ENCODE peak calls at places on chromosomes 2 and 18, in ten cellular contexts. One of them, this sample, is unnamed.

GRCh38 chr2:168723494-168723893 is 78.9 kb upstream of the NOSTRIN start:
- DNase-seq in AG10803: no peak
- DNase-seq in foreskin fibroblast: no peak
- DNase-seq in heart right ventricle: no peak
- DNase-seq in Panc1: no peak
- DNase-seq in CD8-positive, alpha-beta memory T cell: no peak
- DNase-seq in BJ: no peak
- DNase-seq in esophagus squamous epithelium: no peak
- DNase-seq in neural progenitor cell: no peak
- DNase-seq in breast epithelium: no peak
- DNase-seq in this sample: no peak

GRCh38 chr2:181312515-181312927 is 144.7 kb upstream of the ITGA4 start:
- DNase-seq in AG10803: no peak
- DNase-seq in foreskin fibroblast: no peak
- DNase-seq in heart right ventricle: no peak
- DNase-seq in Panc1: no peak
- DNase-seq in CD8-positive, alpha-beta memory T cell: peak
- DNase-seq in BJ: no peak
- DNase-seq in esophagus squamous epithelium: no peak
- DNase-seq in neural progenitor cell: no peak
- DNase-seq in breast epithelium: no peak
- DNase-seq in this sample: no peak

GRCh38 chr2:32938934-32939333 is 7.8 kb upstream of the LTBP1 start:
- DNase-seq in AG10803: no peak
- DNase-seq in foreskin fibroblast: no peak
- DNase-seq in heart right ventricle: no peak
- DNase-seq in Panc1: no peak
- DNase-seq in CD8-positive, alpha-beta memory T cell: no peak
- DNase-seq in BJ: no peak
- DNase-seq in esophagus squamous epithelium: no peak
- DNase-seq in neural progenitor cell: no peak
- DNase-seq in breast epithelium: no peak
- DNase-seq in this sample: no peak

GRCh38 chr2:6454286-6454990 is 411.3 kb downstream of the CMPK2 start:
- DNase-seq in AG10803: no peak
- DNase-seq in foreskin fibroblast: no peak
- DNase-seq in heart right ventricle: no peak
- DNase-seq in Panc1: no peak
- DNase-seq in CD8-positive, alpha-beta memory T cell: no peak
- DNase-seq in BJ: no peak
- DNase-seq in esophagus squamous epithelium: no peak
- DNase-seq in neural progenitor cell: no peak
- DNase-seq in breast epithelium: no peak
- DNase-seq in this sample: no peak

GRCh38 chr2:48414980-48415764 is 114.8 kb upstream of the STON1 start:
- DNase-seq in AG10803: peak
- DNase-seq in foreskin fibroblast: peak
- DNase-seq in heart right ventricle: no peak
- DNase-seq in Panc1: no peak
- DNase-seq in CD8-positive, alpha-beta memory T cell: no peak
- DNase-seq in BJ: no peak
- DNase-seq in esophagus squamous epithelium: no peak
- DNase-seq in neural progenitor cell: peak
- DNase-seq in breast epithelium: no peak
- DNase-seq in this sample: no peak

GRCh38 chr2:216192931-216193330 is 83.8 kb downstream of the XRCC5 start:
- DNase-seq in AG10803: no peak
- DNase-seq in foreskin fibroblast: no peak
- DNase-seq in heart right ventricle: no peak
- DNase-seq in Panc1: no peak
- DNase-seq in CD8-positive, alpha-beta memory T cell: no peak
- DNase-seq in BJ: no peak
- DNase-seq in esophagus squamous epithelium: no peak
- DNase-seq in neural progenitor cell: no peak
- DNase-seq in breast epithelium: no peak
- DNase-seq in this sample: no peak

GRCh38 chr2:232876071-232876977 is 6.3 kb downstream of the SNORC start:
- DNase-seq in AG10803: no peak
- DNase-seq in foreskin fibroblast: peak
- DNase-seq in heart right ventricle: no peak
- DNase-seq in Panc1: no peak
- DNase-seq in CD8-positive, alpha-beta memory T cell: peak
- DNase-seq in BJ: no peak
- DNase-seq in esophagus squamous epithelium: no peak
- DNase-seq in neural progenitor cell: peak
- DNase-seq in breast epithelium: no peak
- DNase-seq in this sample: no peak

GRCh38 chr2:38155-38554 is 8.2 kb downstream of the FAM110C start:
- DNase-seq in AG10803: no peak
- DNase-seq in foreskin fibroblast: no peak
- DNase-seq in heart right ventricle: no peak
- DNase-seq in Panc1: peak
- DNase-seq in CD8-positive, alpha-beta memory T cell: no peak
- DNase-seq in BJ: no peak
- DNase-seq in esophagus squamous epithelium: no peak
- DNase-seq in neural progenitor cell: no peak
- DNase-seq in breast epithelium: peak
- DNase-seq in this sample: peak

GRCh38 chr18:79509536-79509930 is 113.8 kb downstream of the NFATC1 start:
- DNase-seq in AG10803: no peak
- DNase-seq in foreskin fibroblast: no peak
- DNase-seq in heart right ventricle: no peak
- DNase-seq in Panc1: no peak
- DNase-seq in CD8-positive, alpha-beta memory T cell: no peak
- DNase-seq in BJ: no peak
- DNase-seq in esophagus squamous epithelium: no peak
- DNase-seq in neural progenitor cell: no peak
- DNase-seq in breast epithelium: no peak
- DNase-seq in this sample: no peak

GRCh38 chr2:85750509-85751299 is 3.1 kb upstream of the ATOH8 start:
- DNase-seq in AG10803: peak
- DNase-seq in foreskin fibroblast: peak
- DNase-seq in heart right ventricle: peak
- DNase-seq in Panc1: no peak
- DNase-seq in CD8-positive, alpha-beta memory T cell: peak
- DNase-seq in BJ: no peak
- DNase-seq in esophagus squamous epithelium: peak
- DNase-seq in neural progenitor cell: peak
- DNase-seq in breast epithelium: peak
- DNase-seq in this sample: peak

GRCh38 chr18:269480-270090 is 1.7 kb upstream of the THOC1 start:
- DNase-seq in AG10803: no peak
- DNase-seq in foreskin fibroblast: no peak
- DNase-seq in heart right ventricle: no peak
- DNase-seq in Panc1: no peak
- DNase-seq in CD8-positive, alpha-beta memory T cell: no peak
- DNase-seq in BJ: no peak
- DNase-seq in esophagus squamous epithelium: no peak
- DNase-seq in neural progenitor cell: no peak
- DNase-seq in breast epithelium: no peak
- DNase-seq in this sample: no peak

DNA sequence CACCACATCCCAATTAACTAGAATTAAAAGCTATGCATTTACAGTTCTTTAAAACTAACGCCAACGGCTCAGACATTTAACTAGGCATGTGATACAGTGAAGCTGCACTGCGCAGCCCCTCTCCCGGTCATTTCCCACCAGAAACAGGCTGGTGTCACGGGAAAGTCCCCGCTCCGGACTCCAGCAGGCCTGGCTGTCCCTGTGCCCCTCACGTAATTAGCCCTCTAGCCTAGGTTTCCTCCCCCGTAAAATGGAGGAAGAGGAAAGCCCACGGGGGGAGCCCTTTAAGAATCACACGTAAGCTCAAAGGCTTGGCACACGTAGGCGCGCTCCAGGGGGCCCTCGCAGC is 47.9 kb downstream of the KCNIP3 start:
- DNase-seq in AG10803: no peak
- DNase-seq in foreskin fibroblast: no peak
- DNase-seq in heart right ventricle: no peak
- DNase-seq in Panc1: no peak
- DNase-seq in CD8-positive, alpha-beta memory T cell: no peak
- DNase-seq in BJ: no peak
- DNase-seq in esophagus squamous epithelium: no peak
- DNase-seq in neural progenitor cell: no peak
- DNase-seq in breast epithelium: no peak
- DNase-seq in this sample: no peak
- H3K4me3 ChIP-seq in AG10803: peak
- H3K4me3 ChIP-seq in foreskin fibroblast: peak
- H3K4me3 ChIP-seq in heart right ventricle: peak
- H3K4me3 ChIP-seq in Panc1: peak
- H3K4me3 ChIP-seq in CD8-positive, alpha-beta memory T cell: no peak
- H3K4me3 ChIP-seq in BJ: peak
- H3K4me3 ChIP-seq in esophagus squamous epithelium: peak
- H3K4me3 ChIP-seq in neural progenitor cell: no peak
- H3K4me3 ChIP-seq in breast epithelium: peak
- H3K4me3 ChIP-seq in this sample: no peak

GRCh38 chr18:36127866-36128845 is 984 bp downstream of the SLC39A6 start:
- DNase-seq in AG10803: peak
- DNase-seq in foreskin fibroblast: peak
- DNase-seq in heart right ventricle: peak
- DNase-seq in Panc1: no peak
- DNase-seq in CD8-positive, alpha-beta memory T cell: no peak
- DNase-seq in BJ: no peak
- DNase-seq in esophagus squamous epithelium: no peak
- DNase-seq in neural progenitor cell: peak
- DNase-seq in breast epithelium: no peak
- DNase-seq in this sample: no peak

GRCh38 chr18:36130883-36131653 is 1.4 kb downstream of the ELP2 start:
- DNase-seq in AG10803: no peak
- DNase-seq in foreskin fibroblast: no peak
- DNase-seq in heart right ventricle: no peak
- DNase-seq in Panc1: no peak
- DNase-seq in CD8-positive, alpha-beta memory T cell: no peak
- DNase-seq in BJ: no peak
- DNase-seq in esophagus squamous epithelium: no peak
- DNase-seq in neural progenitor cell: no peak
- DNase-seq in breast epithelium: no peak
- DNase-seq in this sample: no peak

GRCh38 chr18:36130039-36130831 is 536 bp downstream of the ELP2 start:
- DNase-seq in AG10803: peak
- DNase-seq in foreskin fibroblast: no peak
- DNase-seq in heart right ventricle: no peak
- DNase-seq in Panc1: no peak
- DNase-seq in CD8-positive, alpha-beta memory T cell: no peak
- DNase-seq in BJ: no peak
- DNase-seq in esophagus squamous epithelium: no peak
- DNase-seq in neural progenitor cell: no peak
- DNase-seq in breast epithelium: no peak
- DNase-seq in this sample: no peak

GRCh38 chr18:36128907-36129299 is 237 bp downstream of the SLC39A6 start:
- DNase-seq in AG10803: no peak
- DNase-seq in foreskin fibroblast: no peak
- DNase-seq in heart right ventricle: no peak
- DNase-seq in Panc1: no peak
- DNase-seq in CD8-positive, alpha-beta memory T cell: no peak
- DNase-seq in BJ: no peak
- DNase-seq in esophagus squamous epithelium: peak
- DNase-seq in neural progenitor cell: no peak
- DNase-seq in breast epithelium: no peak
- DNase-seq in this sample: no peak

GRCh38 chr18:36129300-36130038 is at the start of the genes ELP2 and SLC39A6:
- DNase-seq in AG10803: peak
- DNase-seq in foreskin fibroblast: peak
- DNase-seq in heart right ventricle: peak
- DNase-seq in Panc1: peak
- DNase-seq in CD8-positive, alpha-beta memory T cell: peak
- DNase-seq in BJ: peak
- DNase-seq in esophagus squamous epithelium: peak
- DNase-seq in neural progenitor cell: peak
- DNase-seq in breast epithelium: peak
- DNase-seq in this sample: peak
- H3K4me3 ChIP-seq in AG10803: peak
- H3K4me3 ChIP-seq in foreskin fibroblast: peak
- H3K4me3 ChIP-seq in heart right ventricle: peak
- H3K4me3 ChIP-seq in Panc1: peak
- H3K4me3 ChIP-seq in CD8-positive, alpha-beta memory T cell: peak
- H3K4me3 ChIP-seq in BJ: peak
- H3K4me3 ChIP-seq in esophagus squamous epithelium: peak
- H3K4me3 ChIP-seq in neural progenitor cell: peak
- H3K4me3 ChIP-seq in breast epithelium: peak
- H3K4me3 ChIP-seq in this sample: peak

GRCh38 chr2:64913357-64913869 is 75.8 kb upstream of the SLC1A4 start:
- DNase-seq in AG10803: no peak
- DNase-seq in foreskin fibroblast: no peak
- DNase-seq in heart right ventricle: no peak
- DNase-seq in Panc1: no peak
- DNase-seq in CD8-positive, alpha-beta memory T cell: no peak
- DNase-seq in BJ: no peak
- DNase-seq in esophagus squamous epithelium: no peak
- DNase-seq in neural progenitor cell: peak
- DNase-seq in breast epithelium: no peak
- DNase-seq in this sample: no peak
- H3K4me3 ChIP-seq in AG10803: no peak
- H3K4me3 ChIP-seq in foreskin fibroblast: no peak
- H3K4me3 ChIP-seq in heart right ventricle: no peak
- H3K4me3 ChIP-seq in Panc1: no peak
- H3K4me3 ChIP-seq in CD8-positive, alpha-beta memory T cell: no peak
- H3K4me3 ChIP-seq in BJ: no peak
- H3K4me3 ChIP-seq in esophagus squamous epithelium: no peak
- H3K4me3 ChIP-seq in neural progenitor cell: no peak
- H3K4me3 ChIP-seq in breast epithelium: no peak
- H3K4me3 ChIP-seq in this sample: no peak

GRCh38 chr2:11187083-11187619 is 31.9 kb downstream of the SLC66A3 start:
- DNase-seq in AG10803: peak
- DNase-seq in foreskin fibroblast: peak
- DNase-seq in heart right ventricle: no peak
- DNase-seq in Panc1: peak
- DNase-seq in CD8-positive, alpha-beta memory T cell: no peak
- DNase-seq in BJ: peak
- DNase-seq in esophagus squamous epithelium: no peak
- DNase-seq in neural progenitor cell: no peak
- DNase-seq in breast epithelium: no peak
- DNase-seq in this sample: no peak

GRCh38 chr2:11182951-11183350 is 27.7 kb downstream of the SLC66A3 start:
- DNase-seq in AG10803: no peak
- DNase-seq in foreskin fibroblast: no peak
- DNase-seq in heart right ventricle: no peak
- DNase-seq in Panc1: no peak
- DNase-seq in CD8-positive, alpha-beta memory T cell: no peak
- DNase-seq in BJ: no peak
- DNase-seq in esophagus squamous epithelium: no peak
- DNase-seq in neural progenitor cell: no peak
- DNase-seq in breast epithelium: no peak
- DNase-seq in this sample: no peak

GRCh38 chr2:11186145-11186544 is 30.9 kb downstream of the SLC66A3 start:
- DNase-seq in AG10803: no peak
- DNase-seq in foreskin fibroblast: no peak
- DNase-seq in heart right ventricle: no peak
- DNase-seq in Panc1: no peak
- DNase-seq in CD8-positive, alpha-beta memory T cell: no peak
- DNase-seq in BJ: no peak
- DNase-seq in esophagus squamous epithelium: no peak
- DNase-seq in neural progenitor cell: no peak
- DNase-seq in breast epithelium: no peak
- DNase-seq in this sample: no peak

DNA sequence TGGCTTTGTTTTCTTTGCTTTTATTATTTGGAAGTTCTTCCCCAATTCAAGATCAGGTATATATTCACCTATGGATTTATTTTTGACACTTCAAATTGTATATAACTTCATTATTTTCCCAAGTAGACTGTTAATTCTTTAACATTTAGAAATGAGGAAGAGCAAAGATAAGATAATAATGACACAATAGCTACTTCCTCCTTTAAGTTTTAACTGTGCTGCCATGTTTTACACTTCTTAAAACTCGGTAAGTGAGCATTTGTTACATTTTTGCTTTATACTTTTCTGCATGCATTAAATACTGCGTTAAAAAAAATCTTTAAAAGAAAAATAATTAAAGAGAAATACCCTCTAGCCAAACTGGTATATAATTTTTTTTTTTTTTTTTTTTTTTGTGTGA is 32.5 kb downstream of the SLC66A3 start:
- DNase-seq in AG10803: no peak
- DNase-seq in foreskin fibroblast: no peak
- DNase-seq in heart right ventricle: no peak
- DNase-seq in Panc1: no peak
- DNase-seq in CD8-positive, alpha-beta memory T cell: no peak
- DNase-seq in BJ: no peak
- DNase-seq in esophagus squamous epithelium: no peak
- DNase-seq in neural progenitor cell: no peak
- DNase-seq in breast epithelium: no peak
- DNase-seq in this sample: no peak
- H3K4me3 ChIP-seq in AG10803: no peak
- H3K4me3 ChIP-seq in foreskin fibroblast: no peak
- H3K4me3 ChIP-seq in heart right ventricle: no peak
- H3K4me3 ChIP-seq in Panc1: no peak
- H3K4me3 ChIP-seq in CD8-positive, alpha-beta memory T cell: no peak
- H3K4me3 ChIP-seq in BJ: no peak
- H3K4me3 ChIP-seq in esophagus squamous epithelium: no peak
- H3K4me3 ChIP-seq in neural progenitor cell: no peak
- H3K4me3 ChIP-seq in breast epithelium: no peak
- H3K4me3 ChIP-seq in this sample: no peak

This sample was measured in lower leg skin.